ENCODE peak calls at places on chromosomes 5 and 9, in four cellular contexts. S, X, H and T are unnamed samples.

GRCh38 chr5:132496631-132497487 is 6.3 kb upstream of the IRF1 start:
- DNase-seq in S (peak; percentile 75), X (peak; percentile 94), H (no peak), T (peak; percentile 97)

GRCh38 chr5:56647109-56647863 is 168.1 kb upstream of the MAP3K1 start:
- DNase-seq in S (no peak), X (no peak), H (no peak), T (no peak)

GRCh38 chr5:134600600-134600999 is 32.0 kb downstream of the SAR1B start:
- DNase-seq in S (no peak), X (no peak), H (no peak), T (no peak)

GRCh38 chr5:60520451-60521210 is 179.3 kb downstream of the DEPDC1B start:
- DNase-seq in S (no peak), X (no peak), H (no peak), T (no peak)

GRCh38 chr5:149143470-149143869 is 2.2 kb downstream of the ABLIM3 start:
- DNase-seq in S (no peak), X (no peak), H (no peak), T (no peak)

GRCh38 chr5:163408311-163408923 is 29.0 kb upstream of the CCNG1 start:
- DNase-seq in S (peak; percentile 49), X (peak; percentile 63), H (peak; percentile 25), T (peak; percentile 59)

GRCh38 chr5:92864591-92864990 is 716.4 kb downstream of the NR2F1-AS1 start:
- DNase-seq in S (no peak), X (no peak), H (no peak), T (no peak)

GRCh38 chr5:178288373-178289368 is 56.1 kb upstream of the PHYKPL start:
- DNase-seq in S (peak; percentile 56), X (peak; percentile 55), H (no peak), T (peak; percentile 15)

GRCh38 chr9:129891519-129891918 is 56.3 kb downstream of the USP20 start:
- DNase-seq in S (no peak), X (no peak), H (no peak), T (no peak)

GRCh38 chr9:34993502-34994428 is 4.2 kb downstream of the DNAJB5 start:
- DNase-seq in S (no peak), X (peak; percentile 92), H (no peak), T (no peak)

GRCh38 chr5:67623078-67623477 is 426.5 kb upstream of the CD180 start:
- DNase-seq in S (no peak), X (no peak), H (no peak), T (no peak)

GRCh38 chr9:115640887-115641286 is 512.7 kb upstream of the PAPPA start:
- DNase-seq in S (peak; percentile 72), X (no peak), H (no peak), T (no peak)

GRCh38 chr5:131767891-131768290 is 28.9 kb downstream of the FNIP1 start:
- DNase-seq in S (no peak), X (no peak), H (no peak), T (no peak)

GRCh38 chr5:218457-219289 is 553 bp downstream of the SDHA start:
- DNase-seq in S (peak; percentile 50), X (no peak), H (no peak), T (peak; percentile 73)

GRCh38 chr5:15722305-15722704 is 222.3 kb downstream of the FBXL7 start:
- DNase-seq in S (no peak), X (no peak), H (no peak), T (no peak)

GRCh38 chr5:8906303-8906967 is 639.4 kb downstream of the SEMA5A start:
- DNase-seq in S (no peak), X (no peak), H (no peak), T (no peak)

GRCh38 chr9:96567203-96567700 is 52.4 kb downstream of the CDC14B start:
- DNase-seq in S (peak; percentile 54), X (no peak), H (no peak), T (no peak)

GRCh38 chr9:95379630-95380029 is 62.1 kb upstream of the FANCC start:
- DNase-seq in S (no peak), X (no peak), H (no peak), T (no peak)

GRCh38 chr5:149367249-149367971 is 9.6 kb downstream of the PCYOX1L start:
- DNase-seq in S (peak; percentile 64), X (peak; percentile 84), H (no peak), T (peak; percentile 73)

GRCh38 chr5:62083247-62083646 is 222.8 kb upstream of the KIF2A start:
- DNase-seq in S (no peak), X (no peak), H (no peak), T (no peak)

GRCh38 chr5:87121315-87122170 is 146.1 kb upstream of the RASA1 start:
- DNase-seq in S (peak; percentile 83), X (no peak), H (peak; percentile 75), T (peak; percentile 14)

GRCh38 chr5:176748967-176749935 is 61.1 kb upstream of the UNC5A start:
- DNase-seq in S (no peak), X (no peak), H (no peak), T (no peak)

GRCh38 chr9:127923046-127923445 is 6.2 kb upstream of the ST6GALNAC4 start:
- DNase-seq in S (no peak), X (no peak), H (no peak), T (no peak)

GRCh38 chr5:98218838-98219237 is 554.6 kb upstream of the RGMB start:
- DNase-seq in S (no peak), X (no peak), H (no peak), T (no peak)

GRCh38 chr5:115801984-115802383 is 14.5 kb downstream of the CDO1 start:
- DNase-seq in S (no peak), X (no peak), H (no peak), T (no peak)

GRCh38 chr5:167352801-167353200 is 938.6 kb upstream of the WWC1 start:
- DNase-seq in S (no peak), X (no peak), H (no peak), T (no peak)

GRCh38 chr9:93637886-93638285 is 61.5 kb downstream of the PHF2 start:
- DNase-seq in S (no peak), X (no peak), H (no peak), T (no peak)

GRCh38 chr9:94817291-94818195 is 91.0 kb downstream of the AOPEP start:
- DNase-seq in S (peak; percentile 77), X (no peak), H (no peak), T (no peak)

GRCh38 chr5:59487068-59487686 is 406.3 kb downstream of the PDE4D start:
- DNase-seq in S (no peak), X (no peak), H (no peak), T (no peak)

GRCh38 chr5:1299961-1300360 is 5.1 kb upstream of the TERT start:
- DNase-seq in S (no peak), X (peak; percentile 17), H (no peak), T (peak; percentile 10)

DNA sequence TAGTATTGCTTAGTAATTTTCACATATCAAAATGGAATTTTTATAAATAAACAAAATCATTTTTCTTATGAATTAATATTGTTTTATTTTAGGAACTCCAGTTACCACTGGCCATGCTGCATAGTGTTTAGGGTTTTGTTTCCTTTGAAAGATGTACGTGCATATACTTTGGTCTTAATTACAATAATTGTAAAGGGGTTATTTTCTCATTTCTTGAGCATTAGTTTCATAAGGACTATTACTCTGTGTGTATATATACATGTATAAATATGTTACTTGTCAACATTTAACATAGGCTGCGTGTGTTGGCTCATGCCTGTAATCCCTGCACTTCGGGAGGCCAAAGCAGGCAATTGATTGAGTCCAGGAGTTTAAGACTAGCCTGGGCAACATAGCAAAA is 21.6 kb downstream of the ACO1 start:
- DNase-seq in S (no peak), X (no peak), H (no peak), T (no peak)
- H3K36me3 ChIP-seq in S (no peaks in the 10 kb centered on the region), X (peaks cover 59% of the 10 kb centered on the region), H (no peaks in the 10 kb centered on the region), T (no peaks in the 10 kb centered on the region)

GRCh38 chr5:181173027-181173419 is 25.6 kb downstream of the OR2V2 start:
- DNase-seq in S (no peak), X (no peak), H (no peak), T (peak; percentile 81)
- TF ChIP-seq CTCF in S (no peak), X (no peak), H (peak; percentile 24), T (no peak)

GRCh38 chr9:104108315-104108714 is 14.2 kb downstream of the SMC2 start:
- DNase-seq in S (no peak), X (no peak), H (no peak), T (no peak)

GRCh38 chr9:104099630-104100029 is 5.5 kb downstream of the SMC2 start:
- DNase-seq in S (no peak), X (no peak), H (no peak), T (no peak)

GRCh38 chr9:104107799-104108198 is 13.7 kb downstream of the SMC2 start:
- DNase-seq in S (no peak), X (no peak), H (no peak), T (no peak)

GRCh38 chr9:104104407-104104806 is 10.3 kb downstream of the SMC2 start:
- DNase-seq in S (no peak), X (no peak), H (no peak), T (no peak)
- H3K36me3 ChIP-seq in S (peaks cover 4% of the 10 kb centered on the region), X (peaks cover 88% of the 10 kb centered on the region), H (peaks cover 11% of the 10 kb centered on the region), T (no peaks in the 10 kb centered on the region)

DNA sequence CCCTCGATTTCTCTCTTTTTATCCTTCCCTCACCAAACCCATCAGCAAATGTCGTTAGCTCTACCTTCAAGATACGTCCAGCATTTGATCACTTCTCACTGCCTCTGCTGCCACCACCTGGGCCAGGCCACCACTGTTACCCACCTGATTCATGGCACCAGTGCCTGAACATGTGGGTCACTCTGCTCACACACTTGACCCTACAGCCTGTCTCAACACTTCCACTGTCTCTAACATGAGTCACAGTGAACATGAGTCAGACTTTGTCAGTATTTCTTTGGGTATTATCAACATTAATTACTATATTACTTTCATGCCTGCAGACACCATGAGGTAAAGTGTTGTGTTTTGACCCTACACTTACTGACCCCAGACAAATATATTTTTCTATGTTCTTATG is 19.6 kb downstream of the SLC24A2 start:
- DNase-seq in S (no peak), X (no peak), H (no peak), T (no peak)
- TF ChIP-seq CTCF in S (no peak), X (no peak), H (no peak), T (no peak)

GRCh38 chr5:72202331-72202825 is 95.1 kb downstream of the MAP1B start:
- DNase-seq in S (no peak), X (no peak), H (no peak), T (no peak)
- H3K36me3 ChIP-seq in S (peaks cover 31% of the 10 kb centered on the region), X (peaks cover 77% of the 10 kb centered on the region), H (no peaks in the 10 kb centered on the region), T (no peaks in the 10 kb centered on the region)

DNA sequence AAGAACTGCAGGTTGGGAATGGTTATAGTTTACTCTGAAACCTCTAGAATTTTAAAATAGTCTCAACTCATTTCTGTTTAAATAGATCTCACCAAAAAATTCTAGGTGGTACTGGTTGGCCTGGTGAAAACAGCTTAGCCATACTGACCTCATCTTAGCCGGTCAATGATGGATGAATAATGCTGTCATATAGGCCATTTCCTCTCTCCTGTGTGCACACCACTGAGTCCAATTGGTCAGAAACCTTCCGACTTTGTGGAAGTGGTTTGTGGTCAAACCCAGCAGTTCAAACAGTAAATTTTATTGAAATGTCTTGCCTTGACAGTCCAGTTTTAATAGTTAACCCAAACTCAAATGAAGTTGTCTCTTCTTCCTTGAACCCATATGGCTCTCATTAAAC is 98.6 kb downstream of the GIN1 start:
- DNase-seq in S (no peak), X (no peak), H (peak; percentile 27), T (no peak)
- TF ChIP-seq CTCF in S (no peak), X (no peak), H (no peak), T (no peak)

GRCh38 chr5:146223179-146223578 is 19.8 kb downstream of the RBM27 start:
- DNase-seq in S (no peak), X (no peak), H (no peak), T (no peak)
- H3K36me3 ChIP-seq in S (peaks cover 8% of the 10 kb centered on the region), X (peaks cover 58% of the 10 kb centered on the region), H (peaks cover 3% of the 10 kb centered on the region), T (no peaks in the 10 kb centered on the region)